ENCODE peak calls at places on chromosome X, in nine cellular contexts. M is ACHN; G is NCI-H2107; D is NCI-H2171 treated with DMSO at 0.1 percent for 48 hours; I is HFF-Myc; F is SK-MEL-5; A is activated T-cell treated with anti-CD3 and anti-CD28 coated beads, Interleukin-2, amount 50 U/mL, for 72 hours; X is erythroblast; T is omental fat pad. C is an unnamed sample.

GRCh38 chrX:139297638-139298037 is 232.9 kb upstream of the F9 start:
- DNase-seq in M (no peak), G (no peak), D (no peak), I (no peak), F (no peak), A (no peak), X (no peak), T (no peak), C (no peak)

GRCh38 chrX:49884290-49884862 is 5.1 kb downstream of the USP27X start:
- DNase-seq in M (peak), G (peak), D (peak), I (peak), F (peak), A (peak), X (peak), T (no peak), C (peak)

GRCh38 chrX:7568130-7568529 is 274.8 kb upstream of the VCX start:
- DNase-seq in M (no peak), G (no peak), D (no peak), I (no peak), F (peak), A (no peak), X (no peak), T (no peak), C (no peak)

GRCh38 chrX:154409222-154409871 is at the start of gene DNASE1L1:
- DNase-seq in M (peak), G (no peak), D (no peak), I (no peak), F (peak), A (no peak), X (peak), T (peak), C (peak)

GRCh38 chrX:139766545-139766983 is 58.6 kb upstream of the MCF2 start:
- DNase-seq in M (no peak), G (no peak), D (no peak), I (no peak), F (no peak), A (peak), X (no peak), T (no peak), C (no peak)

GRCh38 chrX:39855748-39856129 is 242.0 kb downstream of the BCOR start:
- DNase-seq in M (no peak), G (peak), D (peak), I (no peak), F (no peak), A (peak), X (peak), T (no peak), C (peak)

GRCh38 chrX:111467896-111468295 is 43.5 kb upstream of the SERTM2 start:
- DNase-seq in M (no peak), G (no peak), D (peak), I (no peak), F (no peak), A (no peak), X (no peak), T (no peak), C (no peak)

GRCh38 chrX:110310896-110311295 is 7.0 kb downstream of the AMMECR1 start:
- DNase-seq in M (no peak), G (no peak), D (no peak), I (no peak), F (peak), A (peak), X (peak), T (no peak), C (no peak)

GRCh38 chrX:108590496-108590895 is 145.9 kb downstream of the IRS4 start:
- DNase-seq in M (no peak), G (no peak), D (no peak), I (no peak), F (no peak), A (no peak), X (no peak), T (no peak), C (no peak)

GRCh38 chrX:133610056-133610455 is 194.8 kb upstream of the GPC4 start:
- DNase-seq in M (no peak), G (no peak), D (no peak), I (no peak), F (no peak), A (no peak), X (no peak), T (no peak), C (no peak)

GRCh38 chrX:153732406-153732805 is 7.8 kb downstream of the ABCD1 start:
- DNase-seq in M (no peak), G (no peak), D (no peak), I (no peak), F (peak), A (no peak), X (no peak), T (no peak), C (peak)

GRCh38 chrX:49282647-49283011 is 13.0 kb downstream of the PPP1R3F start:
- DNase-seq in M (no peak), G (no peak), D (peak), I (peak), F (peak), A (no peak), X (peak), T (no peak), C (peak)

GRCh38 chrX:150062292-150063137 is 124.2 kb upstream of the EOLA2 start:
- DNase-seq in M (no peak), G (no peak), D (no peak), I (peak), F (no peak), A (no peak), X (no peak), T (no peak), C (no peak)

GRCh38 chrX:51420610-51421009 is 75.8 kb downstream of the NUDT11 start:
- DNase-seq in M (peak), G (no peak), D (peak), I (peak), F (peak), A (peak), X (peak), T (no peak), C (peak)

GRCh38 chrX:102624105-102624504 is 24.8 kb downstream of the ARMCX5 start:
- DNase-seq in M (no peak), G (no peak), D (no peak), I (no peak), F (no peak), A (no peak), X (no peak), T (no peak), C (no peak)

GRCh38 chrX:106931831-106932491 is 11.8 kb downstream of the CLDN2 start:
- DNase-seq in M (peak), G (no peak), D (no peak), I (no peak), F (peak), A (no peak), X (no peak), T (no peak), C (no peak)

GRCh38 chrX:15465347-15465746 is 27.8 kb downstream of the PIR start:
- DNase-seq in M (no peak), G (no peak), D (no peak), I (peak), F (no peak), A (no peak), X (no peak), T (no peak), C (no peak)

GRCh38 chrX:74437530-74437929 is 16.2 kb downstream of the SLC16A2 start:
- DNase-seq in M (no peak), G (no peak), D (no peak), I (no peak), F (no peak), A (no peak), X (no peak), T (no peak), C (no peak)

GRCh38 chrX:56978172-56978571 is 17.2 kb downstream of the SPIN3 start:
- DNase-seq in M (peak), G (peak), D (peak), I (no peak), F (peak), A (peak), X (peak), T (no peak), C (peak)

GRCh38 chrX:134396174-134396573 is 63.8 kb upstream of the HPRT1 start:
- DNase-seq in M (peak), G (no peak), D (peak), I (no peak), F (peak), A (no peak), X (peak), T (no peak), C (peak)

C was measured in H7.